ENCODE peak calls at places on chromosomes 12 and 14, in ten cellular contexts. A is amygdala, U is HT1080, X is NCI-H2107, Y is WTC11, L is EL, E is AG09309, B is GM13977, G is Calu3, H is mammary epithelial cell. M is an unnamed sample.

GRCh38 chr12:77152623-77153193 is 87.3 kb upstream of the E2F7 start:
- DNase-seq in A (no peak), U (peak), X (no peak), Y (no peak), L (peak), E (no peak), B (no peak), G (peak), H (peak), M (no peak)

GRCh38 chr12:72273851-72274284 is 1.7 kb downstream of the TRHDE start:
- DNase-seq in A (no peak), U (no peak), X (no peak), Y (no peak), L (peak), E (no peak), B (peak), G (peak), H (peak), M (no peak)

GRCh38 chr12:43292699-43293098 is 259.3 kb downstream of the ADAMTS20 start:
- DNase-seq in A (no peak), U (peak), X (no peak), Y (no peak), L (peak), E (no peak), B (no peak), G (no peak), H (peak), M (no peak)

GRCh38 chr12:57240926-57241555 is 9.9 kb downstream of the STAC3 start:
- DNase-seq in A (no peak), U (peak), X (no peak), Y (peak), L (peak), E (no peak), B (no peak), G (no peak), H (no peak), M (no peak)

GRCh38 chr12:96378319-96378718 is 21.9 kb downstream of the CDK17 start:
- DNase-seq in A (no peak), U (no peak), X (no peak), Y (no peak), L (no peak), E (no peak), B (no peak), G (no peak), H (no peak), M (no peak)

GRCh38 chr12:89351489-89352241 is 636 bp downstream of the DUSP6 start:
- DNase-seq in A (no peak), U (no peak), X (no peak), Y (peak), L (peak), E (no peak), B (peak), G (peak), H (no peak), M (no peak)

GRCh38 chr12:70907412-70907811 is 13.1 kb downstream of the PTPRR start:
- DNase-seq in A (no peak), U (no peak), X (no peak), Y (no peak), L (no peak), E (no peak), B (no peak), G (no peak), H (no peak), M (no peak)

GRCh38 chr12:121391619-121392324 is 8.1 kb upstream of the RNF34 start:
- DNase-seq in A (no peak), U (no peak), X (no peak), Y (no peak), L (peak), E (no peak), B (peak), G (no peak), H (peak), M (no peak)

GRCh38 chr12:41437578-41437977 is 249.5 kb downstream of the PDZRN4 start:
- DNase-seq in A (no peak), U (no peak), X (no peak), Y (no peak), L (no peak), E (no peak), B (no peak), G (no peak), H (no peak), M (no peak)

GRCh38 chr14:103871596-103872480 is 24.5 kb upstream of the PPP1R13B start:
- DNase-seq in A (no peak), U (no peak), X (no peak), Y (peak), L (no peak), E (no peak), B (peak), G (peak), H (no peak), M (no peak)

GRCh38 chr14:70096866-70097265 is 91.9 kb downstream of the SLC8A3 start:
- DNase-seq in A (no peak), U (no peak), X (no peak), Y (peak), L (peak), E (no peak), B (no peak), G (no peak), H (no peak), M (no peak)

GRCh38 chr14:93753647-93754046 is 34.6 kb downstream of the PRIMA1 start:
- DNase-seq in A (no peak), U (no peak), X (no peak), Y (no peak), L (no peak), E (no peak), B (no peak), G (no peak), H (no peak), M (no peak)

GRCh38 chr14:23727566-23728335 is 91.6 kb downstream of the DHRS2 start:
- DNase-seq in A (no peak), U (peak), X (no peak), Y (no peak), L (peak), E (peak), B (peak), G (peak), H (peak), M (no peak)

GRCh38 chr14:100887728-100888335 is 15.7 kb downstream of the RTL1 start:
- DNase-seq in A (no peak), U (no peak), X (no peak), Y (no peak), L (no peak), E (no peak), B (no peak), G (no peak), H (no peak), M (no peak)

GRCh38 chr14:80634106-80634758 is 307.3 kb downstream of the CEP128 start:
- DNase-seq in A (no peak), U (no peak), X (no peak), Y (no peak), L (peak), E (no peak), B (no peak), G (no peak), H (peak), M (no peak)

GRCh38 chr12:118682656-118683055 is 298.7 kb upstream of the SRRM4 start:
- DNase-seq in A (no peak), U (no peak), X (no peak), Y (no peak), L (no peak), E (no peak), B (peak), G (no peak), H (no peak), M (no peak)

GRCh38 chr12:121986494-121987245 is 35.0 kb upstream of the BCL7A start:
- DNase-seq in A (no peak), U (no peak), X (no peak), Y (no peak), L (no peak), E (no peak), B (no peak), G (no peak), H (no peak), M (no peak)

GRCh38 chr12:50232206-50232605 is 51.1 kb downstream of the LIMA1 start:
- DNase-seq in A (no peak), U (no peak), X (no peak), Y (no peak), L (no peak), E (no peak), B (no peak), G (no peak), H (no peak), M (no peak)

GRCh38 chr12:40714636-40715035 is 22.4 kb downstream of the CNTN1 start:
- DNase-seq in A (no peak), U (no peak), X (no peak), Y (no peak), L (no peak), E (no peak), B (no peak), G (no peak), H (no peak), M (no peak)

GRCh38 chr12:53989227-53990113 is 4.5 kb downstream of the HOXC10 start:
- DNase-seq in A (no peak), U (no peak), X (no peak), Y (no peak), L (no peak), E (no peak), B (peak), G (peak), H (peak), M (peak)